ENCODE peak calls at places on chromosomes 1 and 21, in nine cellular contexts. G is tibial nerve, F is HepG2, V is gastrocnemius medialis, X is lower leg skin, Z is NB4, M is erythroblast, A is Peyer's patch, J is H54. S is an unnamed sample.

GRCh38 chr1:60569189-60569588 is 495.6 kb upstream of the C1orf87 start:
- DNase-seq in G (no peak), F (no peak), V (no peak), X (no peak), Z (no peak), M (no peak), A (no peak), J (no peak), S (no peak)

GRCh38 chr1:205328476-205328875 is 6.9 kb upstream of the NUAK2 start:
- DNase-seq in G (no peak), F (no peak), V (no peak), X (no peak), Z (no peak), M (no peak), A (no peak), J (no peak), S (no peak)

GRCh38 chr1:68112835-68113243 is 62.4 kb upstream of the DIRAS3 start:
- DNase-seq in G (no peak), F (no peak), V (no peak), X (no peak), Z (no peak), M (no peak), A (no peak), J (peak; percentile 42), S (no peak)

GRCh38 chr1:43856188-43856587 is 77.4 kb upstream of the ARTN start:
- DNase-seq in G (no peak), F (no peak), V (no peak), X (no peak), Z (no peak), M (no peak), A (no peak), J (no peak), S (no peak)

GRCh38 chr21:42336065-42336464 is 14.7 kb downstream of the TFF2 start:
- DNase-seq in G (no peak), F (peak; percentile 7), V (no peak), X (peak; percentile 45), Z (no peak), M (no peak), A (no peak), J (no peak), S (no peak)

GRCh38 chr1:226526801-226527595 is 21.6 kb upstream of the STUM start:
- DNase-seq in G (no peak), F (peak; percentile 24), V (peak; percentile 42), X (peak; percentile 57), Z (no peak), M (no peak), A (peak; percentile 53), J (peak; percentile 68), S (peak; percentile 78)

GRCh38 chr21:39051561-39051949 is 131.7 kb downstream of the PSMG1 start:
- DNase-seq in G (no peak), F (no peak), V (no peak), X (no peak), Z (no peak), M (no peak), A (no peak), J (no peak), S (no peak)

GRCh38 chr1:17119744-17120482 is 662 bp upstream of the PADI2 start:
- DNase-seq in G (no peak), F (no peak), V (no peak), X (no peak), Z (peak; percentile 93), M (no peak), A (no peak), J (no peak), S (no peak)

GRCh38 chr1:43232071-43232470 is 37.7 kb upstream of the TMEM125 start:
- DNase-seq in G (no peak), F (no peak), V (no peak), X (peak; percentile 68), Z (no peak), M (no peak), A (no peak), J (peak; percentile 60), S (no peak)

GRCh38 chr1:25711555-25712298 is 88.3 kb upstream of the SELENON start:
- DNase-seq in G (no peak), F (no peak), V (no peak), X (no peak), Z (peak; percentile 65), M (no peak), A (peak; percentile 72), J (no peak), S (peak; percentile 12)

GRCh38 chr1:43671626-43672330 is 21.8 kb downstream of the KDM4A start:
- DNase-seq in G (no peak), F (no peak), V (no peak), X (no peak), Z (no peak), M (no peak), A (no peak), J (peak; percentile 70), S (no peak)

DNA sequence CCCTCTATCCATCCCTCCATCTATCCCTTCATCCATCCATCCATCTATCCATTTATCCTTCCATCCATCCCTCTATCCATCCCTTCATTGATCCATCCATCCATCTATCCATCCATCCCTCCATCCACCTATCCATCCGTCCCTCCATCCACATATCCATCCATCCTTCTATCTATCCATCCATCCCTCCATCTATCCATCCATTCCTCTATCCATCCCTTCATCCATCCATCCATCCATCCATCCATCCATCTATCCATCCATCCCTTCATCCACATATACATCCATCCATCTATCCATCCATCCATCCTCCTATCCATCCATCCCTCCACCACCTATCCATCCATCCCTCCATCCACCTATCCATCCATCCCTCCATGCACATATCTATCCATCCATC is 23.6 kb downstream of the MATN1 start:
- DNase-seq in G (no peak), F (no peak), V (no peak), X (no peak), Z (no peak), M (no peak), A (no peak), J (no peak), S (no peak)
- TF ChIP-seq POLR2A in G (no peak), F (no peak), V (no peak), X (no peak), Z (no peak), M (no peak), A (no peak), J (no peak), S (no peak)

GRCh38 chr1:157289001-157289400 is 150.8 kb upstream of the ETV3 start:
- DNase-seq in G (no peak), F (no peak), V (no peak), X (peak; percentile 42), Z (peak; percentile 58), M (no peak), A (no peak), J (no peak), S (no peak)
- TF ChIP-seq POLR2A in G (no peak), F (no peak), V (no peak), X (no peak), Z (no peak), M (no peak), A (no peak), J (no peak), S (no peak)

DNA sequence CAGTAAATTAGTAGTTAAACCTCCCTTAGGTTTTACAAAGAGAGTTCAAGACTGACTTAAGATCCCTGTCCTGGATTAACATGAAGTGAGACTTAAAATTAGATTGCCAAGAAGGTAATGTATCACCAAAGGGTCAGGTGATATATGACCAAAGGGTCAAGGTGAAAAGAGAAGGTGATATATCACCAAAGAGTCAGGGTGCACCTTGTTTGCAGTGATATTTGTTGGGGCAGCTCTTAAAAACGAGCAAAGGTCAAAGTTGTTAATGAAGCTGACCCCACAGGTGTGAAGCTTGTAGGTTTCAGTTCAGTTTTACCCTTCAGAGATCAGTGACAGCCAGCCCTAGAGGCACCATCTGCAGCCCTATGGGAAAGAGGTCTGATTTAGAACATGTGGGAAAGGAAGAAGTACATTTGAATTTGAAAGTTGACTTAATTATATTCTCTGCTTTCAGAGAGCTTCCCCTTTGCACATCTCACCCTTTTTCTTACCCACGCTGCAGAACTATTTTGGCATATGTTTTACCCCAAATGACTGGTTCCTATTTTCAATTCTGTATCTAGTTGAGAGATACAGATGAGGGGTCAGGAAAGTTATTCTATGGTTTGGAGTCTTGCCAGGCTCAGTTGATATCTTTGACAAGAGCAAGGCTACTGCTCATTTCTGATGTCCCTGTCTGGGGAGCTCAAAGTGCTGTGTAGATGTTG is 170.8 kb downstream of the S1PR1 start:
- DNase-seq in G (no peak), F (no peak), V (no peak), X (no peak), Z (no peak), M (no peak), A (peak; percentile 49), J (no peak), S (no peak)
- TF ChIP-seq POLR2A in G (no peak), F (no peak), V (no peak), X (no peak), Z (no peak), M (no peak), A (no peak), J (no peak), S (no peak)

DNA sequence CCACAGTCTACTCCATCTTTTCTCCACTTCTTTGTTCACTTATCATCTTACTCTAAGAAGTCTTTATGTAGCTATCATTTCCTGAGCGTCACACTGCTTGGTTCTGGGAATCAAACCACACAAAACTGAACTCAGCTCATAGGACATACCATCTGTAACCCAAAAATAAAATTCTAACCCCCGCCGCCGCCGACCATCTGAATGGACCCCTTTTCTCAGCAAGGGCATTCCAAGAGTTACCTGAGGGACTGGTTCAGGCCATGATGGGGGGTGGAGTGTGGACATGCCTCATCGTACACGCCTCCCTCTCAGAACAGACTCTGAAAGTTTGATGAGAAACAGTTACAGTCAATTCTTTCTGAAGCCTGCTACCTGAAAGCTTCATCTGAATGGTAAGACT is 12.6 kb upstream of the CHI3L2 start:
- DNase-seq in G (no peak), F (no peak), V (no peak), X (no peak), Z (no peak), M (no peak), A (no peak), J (no peak), S (no peak)
- TF ChIP-seq POLR2A in G (no peak), F (no peak), V (no peak), X (no peak), Z (no peak), M (no peak), A (no peak), J (no peak), S (no peak)